ENCODE peak calls at places on chromosome 14, in ten cellular contexts. V is Calu3; D is testis; C is GM19239; K is CD8-positive, alpha-beta memory T cell; Y is mucosa of descending colon; R is endothelial cell; M is effector memory CD4-positive, alpha-beta T cell; G is left ventricle myocardium inferior; J is stimulated activated CD4-positive, alpha-beta T cell treated with anti-CD3 and anti-CD28 coated beads, TNF-alpha, amount 100 ng/mL, for 24 hours. A is an unnamed sample.

GRCh38 chr14:69288001-69288771 is 28.2 kb downstream of the GALNT16 start:
- DNase-seq in G (peak), V (peak), M (no peak), C (no peak), Y (no peak), R (peak), D (peak), J (no peak), K (no peak), A (no peak)

GRCh38 chr14:72614891-72615410 is 278.9 kb downstream of the DPF3 start:
- DNase-seq in G (no peak), R (no peak), J (no peak), D (no peak), Y (no peak), M (no peak), V (no peak), K (no peak), C (no peak), A (no peak)

GRCh38 chr14:57291692-57292647 is 23.2 kb downstream of the AP5M1 start:
- DNase-seq in J (no peak), V (no peak), Y (no peak), G (no peak), M (no peak), K (no peak), R (no peak), D (no peak), C (no peak), A (no peak)

GRCh38 chr14:104248203-104249055 is 110.0 kb downstream of the KIF26A start:
- DNase-seq in D (no peak), C (no peak), Y (no peak), J (no peak), K (no peak), G (no peak), V (no peak), M (no peak), R (no peak), A (no peak)

GRCh38 chr14:34348592-34348991 is 113.4 kb downstream of the SPTSSA start:
- DNase-seq in M (no peak), Y (no peak), V (no peak), J (no peak), G (no peak), D (no peak), K (no peak), C (no peak), R (no peak), A (no peak)

GRCh38 chr14:59254146-59254910 is 65.9 kb downstream of the DAAM1 start:
- DNase-seq in K (no peak), D (peak), M (no peak), G (peak), V (no peak), J (no peak), R (no peak), C (no peak), Y (no peak), A (no peak)

GRCh38 chr14:71300474-71301359 is 393.5 kb downstream of the PCNX1 start:
- DNase-seq in J (no peak), R (no peak), G (no peak), M (no peak), Y (no peak), K (no peak), D (no peak), V (no peak), C (no peak), A (no peak)

GRCh38 chr14:93655078-93655750 is 133.1 kb downstream of the PRIMA1 start:
- DNase-seq in C (no peak), Y (no peak), D (peak), R (peak), G (no peak), M (no peak), J (no peak), K (no peak), V (peak), A (no peak)

GRCh38 chr14:101007004-101007614 is 103.6 kb upstream of the RTL1 start:
- DNase-seq in M (no peak), K (no peak), R (no peak), Y (no peak), J (no peak), D (no peak), G (no peak), V (no peak), C (no peak), A (no peak)

A was measured in activated T-helper 9 cell treated with anti-CD3 and anti-CD28 coated beads, Interleukin-2, amount 50 U/mL, for 16 hours.